ENCODE peak calls at places on chromosomes 7 and 10, in eight cellular contexts. One of them, this sample, is unnamed.
A peak's percentile ranks its signal among the peaks of the same experiment; 100 is the strongest.

GRCh38 chr7:18799899-18800298 is 304.4 kb downstream of the HDAC9 start:
- DNase-seq in T-cell: no peak
- DNase-seq in cardiac muscle cell: no peak
- DNase-seq in stimulated activated CD8-positive, alpha-beta memory T cell treated with anti-CD3 and anti-CD28 coated beads, Interleukin-4, amount 100 ng/mL, for 24 hours: no peak
- DNase-seq in AG04450: no peak
- DNase-seq in stimulated activated CD4-positive, alpha-beta T cell treated with anti-CD3 and anti-CD28 coated beads, Interleukin-4, amount 100 ng/mL, for 4 hours: no peak
- DNase-seq in NCI-H345: no peak
- DNase-seq in amniotic epithelial cell: no peak
- DNase-seq in this sample: no peak

GRCh38 chr7:154241988-154242387 is 189.8 kb downstream of the DPP6 start:
- DNase-seq in stimulated activated CD8-positive, alpha-beta memory T cell treated with anti-CD3 and anti-CD28 coated beads, Interleukin-4, amount 100 ng/mL, for 24 hours: no peak
- DNase-seq in stimulated activated CD4-positive, alpha-beta T cell treated with anti-CD3 and anti-CD28 coated beads, Interleukin-4, amount 100 ng/mL, for 4 hours: no peak
- DNase-seq in amniotic epithelial cell: no peak
- DNase-seq in NCI-H345: no peak
- DNase-seq in AG04450: no peak
- DNase-seq in T-cell: no peak
- DNase-seq in cardiac muscle cell: no peak
- DNase-seq in this sample: no peak

GRCh38 chr7:150324366-150324961 is 1.1 kb upstream of the ACTR3C start:
- DNase-seq in stimulated activated CD8-positive, alpha-beta memory T cell treated with anti-CD3 and anti-CD28 coated beads, Interleukin-4, amount 100 ng/mL, for 24 hours: no peak
- DNase-seq in T-cell: no peak
- DNase-seq in stimulated activated CD4-positive, alpha-beta T cell treated with anti-CD3 and anti-CD28 coated beads, Interleukin-4, amount 100 ng/mL, for 4 hours: no peak
- DNase-seq in AG04450: no peak
- DNase-seq in cardiac muscle cell: peak; percentile 61
- DNase-seq in NCI-H345: no peak
- DNase-seq in amniotic epithelial cell: peak; percentile 63
- DNase-seq in this sample: no peak

GRCh38 chr7:102883098-102883860 is 29.5 kb upstream of the LRRC17 start:
- DNase-seq in cardiac muscle cell: peak; percentile 58
- DNase-seq in stimulated activated CD4-positive, alpha-beta T cell treated with anti-CD3 and anti-CD28 coated beads, Interleukin-4, amount 100 ng/mL, for 4 hours: no peak
- DNase-seq in amniotic epithelial cell: peak; percentile 81
- DNase-seq in NCI-H345: no peak
- DNase-seq in AG04450: no peak
- DNase-seq in T-cell: no peak
- DNase-seq in stimulated activated CD8-positive, alpha-beta memory T cell treated with anti-CD3 and anti-CD28 coated beads, Interleukin-4, amount 100 ng/mL, for 24 hours: no peak
- DNase-seq in this sample: no peak

GRCh38 chr7:53110425-53110824 is 75.0 kb downstream of the POM121L12 start:
- DNase-seq in amniotic epithelial cell: no peak
- DNase-seq in AG04450: no peak
- DNase-seq in stimulated activated CD8-positive, alpha-beta memory T cell treated with anti-CD3 and anti-CD28 coated beads, Interleukin-4, amount 100 ng/mL, for 24 hours: no peak
- DNase-seq in NCI-H345: no peak
- DNase-seq in stimulated activated CD4-positive, alpha-beta T cell treated with anti-CD3 and anti-CD28 coated beads, Interleukin-4, amount 100 ng/mL, for 4 hours: no peak
- DNase-seq in cardiac muscle cell: no peak
- DNase-seq in T-cell: no peak
- DNase-seq in this sample: no peak

GRCh38 chr7:136063337-136063666 is 86.1 kb upstream of the MTPN start:
- DNase-seq in AG04450: no peak
- DNase-seq in cardiac muscle cell: no peak
- DNase-seq in amniotic epithelial cell: no peak
- DNase-seq in stimulated activated CD4-positive, alpha-beta T cell treated with anti-CD3 and anti-CD28 coated beads, Interleukin-4, amount 100 ng/mL, for 4 hours: no peak
- DNase-seq in T-cell: no peak
- DNase-seq in NCI-H345: no peak
- DNase-seq in stimulated activated CD8-positive, alpha-beta memory T cell treated with anti-CD3 and anti-CD28 coated beads, Interleukin-4, amount 100 ng/mL, for 24 hours: no peak
- DNase-seq in this sample: no peak

GRCh38 chr10:58743466-58744115 is 230.9 kb downstream of the BICC1 start:
- DNase-seq in stimulated activated CD4-positive, alpha-beta T cell treated with anti-CD3 and anti-CD28 coated beads, Interleukin-4, amount 100 ng/mL, for 4 hours: no peak
- DNase-seq in AG04450: peak; percentile 11
- DNase-seq in cardiac muscle cell: peak; percentile 74
- DNase-seq in stimulated activated CD8-positive, alpha-beta memory T cell treated with anti-CD3 and anti-CD28 coated beads, Interleukin-4, amount 100 ng/mL, for 24 hours: no peak
- DNase-seq in T-cell: no peak
- DNase-seq in NCI-H345: no peak
- DNase-seq in amniotic epithelial cell: peak; percentile 3
- DNase-seq in this sample: no peak

GRCh38 chr7:27295236-27295635 is 52.6 kb downstream of the EVX1 start:
- DNase-seq in stimulated activated CD8-positive, alpha-beta memory T cell treated with anti-CD3 and anti-CD28 coated beads, Interleukin-4, amount 100 ng/mL, for 24 hours: no peak
- DNase-seq in cardiac muscle cell: no peak
- DNase-seq in NCI-H345: no peak
- DNase-seq in AG04450: no peak
- DNase-seq in stimulated activated CD4-positive, alpha-beta T cell treated with anti-CD3 and anti-CD28 coated beads, Interleukin-4, amount 100 ng/mL, for 4 hours: no peak
- DNase-seq in amniotic epithelial cell: no peak
- DNase-seq in T-cell: no peak
- DNase-seq in this sample: no peak

GRCh38 chr10:12177642-12178041 is 18.0 kb downstream of the NUDT5 start:
- DNase-seq in NCI-H345: no peak
- DNase-seq in stimulated activated CD8-positive, alpha-beta memory T cell treated with anti-CD3 and anti-CD28 coated beads, Interleukin-4, amount 100 ng/mL, for 24 hours: no peak
- DNase-seq in cardiac muscle cell: no peak
- DNase-seq in AG04450: no peak
- DNase-seq in T-cell: no peak
- DNase-seq in stimulated activated CD4-positive, alpha-beta T cell treated with anti-CD3 and anti-CD28 coated beads, Interleukin-4, amount 100 ng/mL, for 4 hours: no peak
- DNase-seq in amniotic epithelial cell: no peak
- DNase-seq in this sample: no peak

GRCh38 chr10:89627863-89628262 is 17.2 kb downstream of the PANK1 start:
- DNase-seq in stimulated activated CD4-positive, alpha-beta T cell treated with anti-CD3 and anti-CD28 coated beads, Interleukin-4, amount 100 ng/mL, for 4 hours: no peak
- DNase-seq in T-cell: no peak
- DNase-seq in cardiac muscle cell: no peak
- DNase-seq in NCI-H345: no peak
- DNase-seq in stimulated activated CD8-positive, alpha-beta memory T cell treated with anti-CD3 and anti-CD28 coated beads, Interleukin-4, amount 100 ng/mL, for 24 hours: no peak
- DNase-seq in amniotic epithelial cell: no peak
- DNase-seq in AG04450: no peak
- DNase-seq in this sample: no peak

GRCh38 chr10:64394744-64395143 is 873.5 kb downstream of the REEP3 start:
- DNase-seq in AG04450: peak; percentile 1
- DNase-seq in stimulated activated CD4-positive, alpha-beta T cell treated with anti-CD3 and anti-CD28 coated beads, Interleukin-4, amount 100 ng/mL, for 4 hours: no peak
- DNase-seq in T-cell: no peak
- DNase-seq in stimulated activated CD8-positive, alpha-beta memory T cell treated with anti-CD3 and anti-CD28 coated beads, Interleukin-4, amount 100 ng/mL, for 24 hours: no peak
- DNase-seq in amniotic epithelial cell: no peak
- DNase-seq in NCI-H345: no peak
- DNase-seq in cardiac muscle cell: peak; percentile 55
- DNase-seq in this sample: no peak

GRCh38 chr10:104478380-104478779 is 124.7 kb downstream of the CFAP58 start:
- DNase-seq in NCI-H345: no peak
- DNase-seq in AG04450: no peak
- DNase-seq in cardiac muscle cell: no peak
- DNase-seq in T-cell: no peak
- DNase-seq in amniotic epithelial cell: no peak
- DNase-seq in stimulated activated CD4-positive, alpha-beta T cell treated with anti-CD3 and anti-CD28 coated beads, Interleukin-4, amount 100 ng/mL, for 4 hours: no peak
- DNase-seq in stimulated activated CD8-positive, alpha-beta memory T cell treated with anti-CD3 and anti-CD28 coated beads, Interleukin-4, amount 100 ng/mL, for 24 hours: no peak
- DNase-seq in this sample: no peak

GRCh38 chr10:112383325-112383724 is 9.4 kb downstream of the ACSL5 start:
- DNase-seq in cardiac muscle cell: peak; percentile 85
- DNase-seq in stimulated activated CD8-positive, alpha-beta memory T cell treated with anti-CD3 and anti-CD28 coated beads, Interleukin-4, amount 100 ng/mL, for 24 hours: no peak
- DNase-seq in amniotic epithelial cell: peak; percentile 90
- DNase-seq in AG04450: peak; percentile 21
- DNase-seq in NCI-H345: no peak
- DNase-seq in stimulated activated CD4-positive, alpha-beta T cell treated with anti-CD3 and anti-CD28 coated beads, Interleukin-4, amount 100 ng/mL, for 4 hours: no peak
- DNase-seq in T-cell: no peak
- DNase-seq in this sample: no peak

GRCh38 chr10:5976689-5977470 is 463 bp downstream of the IL15RA start:
- DNase-seq in amniotic epithelial cell: peak; percentile 30
- DNase-seq in NCI-H345: no peak
- DNase-seq in stimulated activated CD8-positive, alpha-beta memory T cell treated with anti-CD3 and anti-CD28 coated beads, Interleukin-4, amount 100 ng/mL, for 24 hours: peak; percentile 28
- DNase-seq in stimulated activated CD4-positive, alpha-beta T cell treated with anti-CD3 and anti-CD28 coated beads, Interleukin-4, amount 100 ng/mL, for 4 hours: peak; percentile 38
- DNase-seq in AG04450: no peak
- DNase-seq in T-cell: no peak
- DNase-seq in cardiac muscle cell: peak; percentile 69
- DNase-seq in this sample: no peak

GRCh38 chr7:87875151-87876039 is 765 bp downstream of the SLC25A40 start:
- DNase-seq in T-cell: no peak
- DNase-seq in NCI-H345: peak; percentile 13
- DNase-seq in AG04450: no peak
- DNase-seq in stimulated activated CD8-positive, alpha-beta memory T cell treated with anti-CD3 and anti-CD28 coated beads, Interleukin-4, amount 100 ng/mL, for 24 hours: peak; percentile 9
- DNase-seq in stimulated activated CD4-positive, alpha-beta T cell treated with anti-CD3 and anti-CD28 coated beads, Interleukin-4, amount 100 ng/mL, for 4 hours: no peak
- DNase-seq in cardiac muscle cell: no peak
- DNase-seq in amniotic epithelial cell: no peak
- DNase-seq in this sample: no peak

GRCh38 chr10:21257919-21258318 is 267.6 kb downstream of the SKIDA1 start:
- DNase-seq in NCI-H345: no peak
- DNase-seq in amniotic epithelial cell: peak; percentile 11
- DNase-seq in stimulated activated CD4-positive, alpha-beta T cell treated with anti-CD3 and anti-CD28 coated beads, Interleukin-4, amount 100 ng/mL, for 4 hours: no peak
- DNase-seq in cardiac muscle cell: peak; percentile 48
- DNase-seq in AG04450: no peak
- DNase-seq in stimulated activated CD8-positive, alpha-beta memory T cell treated with anti-CD3 and anti-CD28 coated beads, Interleukin-4, amount 100 ng/mL, for 24 hours: no peak
- DNase-seq in T-cell: no peak
- DNase-seq in this sample: no peak